ENCODE peak calls at places on chromosomes 11 and 22, in eight cellular contexts. N is GDM1; J is mucosa of gallbladder; X is stimulated activated CD4-positive, alpha-beta T cell treated with anti-CD3 and anti-CD28 coated beads, Interleukin-1b, Interleukin-23, amount 100 ng/mL, for 1 hour; Q is hypothalamus; E is cardiac muscle cell; O is A549; V is CD14-positive monocyte. A is an unnamed sample.

GRCh38 chr11:64637346-64638016 is 46.5 kb downstream of the SLC22A12 start:
- DNase-seq in J (no peak), O (no peak), V (no peak), E (peak), X (no peak), Q (peak), N (no peak), A (peak)

GRCh38 chr11:71094296-71095077 is 157.9 kb downstream of the SHANK2 start:
- DNase-seq in E (no peak), Q (no peak), J (no peak), N (no peak), X (no peak), V (no peak), O (no peak), A (no peak)

GRCh38 chr11:23991140-23991539 is 505.7 kb upstream of the LUZP2 start:
- DNase-seq in J (no peak), X (no peak), V (no peak), N (no peak), Q (no peak), O (no peak), E (no peak), A (no peak)

GRCh38 chr22:29617922-29618629 is 14.6 kb downstream of the NF2 start:
- DNase-seq in V (no peak), J (no peak), Q (no peak), N (no peak), X (no peak), E (peak), O (no peak), A (no peak)

GRCh38 chr11:30435488-30435887 is 112.6 kb downstream of the ARL14EP start:
- DNase-seq in N (no peak), Q (no peak), O (no peak), X (no peak), E (no peak), J (no peak), V (no peak), A (no peak)

GRCh38 chr11:1397146-1397861 is 7.6 kb downstream of the BRSK2 start:
- DNase-seq in X (no peak), O (no peak), J (no peak), N (no peak), V (peak), E (no peak), Q (peak), A (peak)

GRCh38 chr11:73998846-73999575 is 9.9 kb downstream of the UCP3 start:
- DNase-seq in O (no peak), E (no peak), N (no peak), X (no peak), V (peak), Q (no peak), J (no peak), A (no peak)

GRCh38 chr22:38487946-38488345 is 18.2 kb downstream of the DDX17 start:
- DNase-seq in J (no peak), N (no peak), Q (no peak), X (no peak), E (no peak), V (no peak), O (no peak), A (no peak)

GRCh38 chr11:67381244-67381972 is 8.0 kb upstream of the CLCF1 start:
- DNase-seq in E (no peak), X (no peak), V (peak), O (no peak), J (no peak), Q (no peak), N (no peak), A (no peak)

GRCh38 chr22:41561335-41561734 is 525 bp downstream of the CSDC2 start:
- DNase-seq in J (no peak), Q (no peak), O (no peak), E (no peak), V (no peak), N (no peak), X (no peak), A (no peak)

GRCh38 chr11:58498464-58498863 is 9.4 kb downstream of the OR5B21 start:
- DNase-seq in E (no peak), X (no peak), J (no peak), N (peak), O (no peak), V (no peak), Q (no peak), A (no peak)

GRCh38 chr11:105393326-105393725 is 216.5 kb upstream of the GRIA4 start:
- DNase-seq in E (no peak), V (no peak), N (no peak), O (no peak), Q (no peak), J (no peak), X (no peak), A (no peak)

GRCh38 chr11:114015117-114015516 is 40.2 kb downstream of the HTR3A start:
- DNase-seq in V (no peak), Q (no peak), E (no peak), J (no peak), X (no peak), O (no peak), N (no peak), A (no peak)

GRCh38 chr22:42397332-42398246 is 34.6 kb downstream of the NFAM1 start:
- DNase-seq in O (no peak), E (no peak), X (no peak), Q (no peak), J (peak), N (peak), V (peak), A (no peak)

GRCh38 chr11:35390737-35391682 is 28.3 kb downstream of the SLC1A2 start:
- DNase-seq in X (no peak), O (peak), V (no peak), J (no peak), Q (no peak), E (no peak), N (no peak), A (no peak)

GRCh38 chr22:25623310-25623734 is 58.8 kb downstream of the GRK3 start:
- DNase-seq in X (no peak), V (no peak), E (no peak), Q (no peak), J (no peak), N (no peak), O (no peak), A (no peak)

GRCh38 chr11:133215529-133216230 is 316.6 kb downstream of the OPCML start:
- DNase-seq in O (no peak), E (no peak), V (no peak), J (no peak), X (no peak), Q (no peak), N (no peak), A (no peak)

GRCh38 chr11:121198491-121198890 is 94.1 kb upstream of the SC5D start:
- DNase-seq in E (no peak), V (no peak), X (no peak), J (no peak), N (no peak), Q (no peak), O (no peak), A (no peak)

GRCh38 chr22:24370426-24370825 is 57.0 kb upstream of the ADORA2A start:
- DNase-seq in X (no peak), Q (no peak), V (no peak), N (no peak), O (no peak), J (no peak), E (no peak), A (no peak)

GRCh38 chr22:46159777-46160176 is 9.5 kb downstream of the PPARA start:
- DNase-seq in N (no peak), J (no peak), X (no peak), Q (no peak), V (no peak), O (no peak), E (no peak), A (no peak)

GRCh38 chr22:31089101-31090100 is 8.3 kb downstream of the SMTN start:
- DNase-seq in N (no peak), E (peak), J (no peak), X (no peak), O (peak), V (no peak), Q (peak), A (peak)

GRCh38 chr11:72570893-72571741 is 103.1 kb downstream of the PDE2A start:
- DNase-seq in O (no peak), N (no peak), J (no peak), X (no peak), Q (no peak), E (no peak), V (no peak), A (no peak)

GRCh38 chr11:17197431-17197898 is 10.3 kb downstream of the PIK3C2A start:
- DNase-seq in X (no peak), E (no peak), O (no peak), Q (no peak), V (no peak), J (no peak), N (no peak), A (no peak)

GRCh38 chr11:126722006-126722736 is 278.4 kb downstream of the KIRREL3 start:
- DNase-seq in V (no peak), Q (no peak), J (no peak), N (no peak), E (no peak), O (no peak), X (no peak), A (no peak)

GRCh38 chr11:59778122-59778521 is 22.9 kb downstream of the STX3 start:
- DNase-seq in E (no peak), Q (no peak), V (no peak), X (no peak), N (no peak), O (peak), J (peak), A (no peak)

GRCh38 chr22:25878933-25879332 is 136.9 kb downstream of the MYO18B start:
- DNase-seq in V (no peak), Q (no peak), N (no peak), O (no peak), X (no peak), J (no peak), E (no peak), A (no peak)

GRCh38 chr22:40055143-40055926 is 60.6 kb downstream of the FAM83F start:
- DNase-seq in V (no peak), X (no peak), Q (no peak), J (no peak), O (no peak), N (no peak), E (no peak), A (no peak)

GRCh38 chr11:13354335-13354734 is 76.7 kb downstream of the BMAL1 start:
- DNase-seq in N (peak), V (no peak), Q (no peak), O (peak), X (no peak), E (peak), J (no peak), A (no peak)

GRCh38 chr11:111296196-111296595 is 2.1 kb upstream of the POU2AF3 start:
- DNase-seq in N (no peak), E (no peak), X (no peak), J (no peak), O (no peak), V (no peak), Q (no peak), A (no peak)

GRCh38 chr11:8765294-8765693 is 82.7 kb downstream of the RPL27A start:
- DNase-seq in Q (no peak), N (no peak), X (no peak), O (peak), J (no peak), V (no peak), E (no peak), A (no peak)

GRCh38 chr22:46691571-46691970 is 46.5 kb downstream of the CERK start:
- DNase-seq in N (no peak), J (no peak), Q (no peak), X (no peak), O (no peak), E (no peak), V (no peak), A (no peak)

GRCh38 chr22:27113211-27114030 is 456.0 kb downstream of the MIAT start:
- DNase-seq in Q (no peak), N (no peak), V (peak), J (peak), E (no peak), O (peak), X (no peak), A (peak)

GRCh38 chr22:40482391-40482790 is 112.0 kb downstream of the SGSM3 start:
- DNase-seq in V (no peak), E (no peak), X (no peak), Q (no peak), J (no peak), O (no peak), N (no peak), A (no peak)

GRCh38 chr22:17847360-17848078 is 73.2 kb upstream of the BID start:
- DNase-seq in X (no peak), E (no peak), N (no peak), V (no peak), Q (no peak), O (no peak), J (no peak), A (no peak)

GRCh38 chr11:35045219-35045819 is 93.7 kb upstream of the CD44 start:
- DNase-seq in N (no peak), O (no peak), X (no peak), E (no peak), Q (no peak), J (peak), V (peak), A (no peak)

GRCh38 chr11:46183819-46184218 is 62.6 kb upstream of the PHF21A start:
- DNase-seq in E (no peak), J (no peak), Q (no peak), O (no peak), X (no peak), N (no peak), V (no peak), A (no peak)

GRCh38 chr11:60818057-60818456 is 23.9 kb upstream of the CCDC86 start:
- DNase-seq in E (no peak), Q (no peak), N (no peak), V (no peak), X (no peak), J (no peak), O (no peak), A (no peak)

GRCh38 chr11:69485337-69486041 is 4.0 kb downstream of the LINC01488 start:
- DNase-seq in J (no peak), O (no peak), V (no peak), X (no peak), N (no peak), Q (no peak), E (no peak), A (no peak)

GRCh38 chr22:37187891-37188761 is at the start of gene C1QTNF6:
- DNase-seq in X (no peak), E (peak), J (no peak), O (peak), Q (no peak), V (peak), N (no peak), A (no peak)

A was measured in midbrain.